ENCODE peak calls at places on chromosomes 4 and X, in four cellular contexts. P is K562, L is HepG2, M is Panc1. C is an unnamed sample.

GRCh38 chr4:82780398-82781231 is 18.0 kb downstream of the SCD5 start:
- DNase-seq in P (no peak), L (peak; percentile 57), M (no peak), C (no peak)

GRCh38 chrX:72123471-72124185 is 8.1 kb downstream of the RTL5 start:
- DNase-seq in P (no peak), L (no peak), M (no peak), C (no peak)

GRCh38 chrX:55715847-55716246 is 1.7 kb upstream of the RRAGB start:
- DNase-seq in P (peak; percentile 5), L (peak; percentile 10), M (no peak), C (no peak)

GRCh38 chrX:153871451-153871850 is 14.5 kb downstream of the L1CAM start:
- DNase-seq in P (no peak), L (no peak), M (no peak), C (no peak)

GRCh38 chr4:117560329-117560728 is 474.0 kb upstream of the NDST3 start:
- DNase-seq in P (no peak), L (no peak), M (peak; percentile 2), C (peak; percentile 7)

GRCh38 chrX:135531813-135532212 is 11.4 kb downstream of the INTS6L start:
- DNase-seq in P (no peak), L (no peak), M (no peak), C (no peak)

GRCh38 chrX:23792861-23793553 is 10.0 kb downstream of the SAT1 start:
- DNase-seq in P (no peak), L (no peak), M (no peak), C (no peak)

GRCh38 chr4:161554372-161554990 is 609.3 kb downstream of the FSTL5 start:
- DNase-seq in P (no peak), L (no peak), M (peak; percentile 35), C (no peak)

GRCh38 chrX:103845165-103845653 is 13.2 kb upstream of the RAB9B start:
- DNase-seq in P (peak; percentile 39), L (peak; percentile 10), M (peak; percentile 63), C (peak; percentile 38)

GRCh38 chr4:171846232-171846631 is 33.0 kb downstream of the GALNTL6 start:
- DNase-seq in P (peak; percentile 25), L (peak; percentile 31), M (peak; percentile 5), C (peak; percentile 42)

GRCh38 chr4:88697113-88697512 is 516 bp downstream of the NAP1L5 start:
- DNase-seq in P (no peak), L (no peak), M (no peak), C (no peak)

GRCh38 chrX:47862680-47863079 is 26.0 kb downstream of the ZNF81 start:
- DNase-seq in P (no peak), L (no peak), M (no peak), C (no peak)

GRCh38 chr4:66655505-66655904 is 889.8 kb downstream of the CENPC start:
- DNase-seq in P (no peak), L (no peak), M (no peak), C (no peak)

GRCh38 chr4:3022651-3023050 is 51.7 kb downstream of the HTT-AS start:
- DNase-seq in P (no peak), L (no peak), M (no peak), C (no peak)
- H3K9me3 ChIP-seq in P (peaks cover 2% of the 10 kb centered on the region), L (no peaks in the 10 kb centered on the region), M (no peaks in the 10 kb centered on the region), C (peaks cover 5% of the 10 kb centered on the region)

GRCh38 chrX:68732906-68733493 is 85.5 kb downstream of the STARD8 start:
- DNase-seq in P (peak; percentile 73), L (peak; percentile 19), M (no peak), C (peak; percentile 35)
- TF ChIP-seq TCF7L2 in P (no peak), L (no peak), M (no peak), C (no peak)

GRCh38 chr4:625631-626031 is 258 bp downstream of the PDE6B start:
- DNase-seq in P (no peak), L (no peak), M (no peak), C (no peak)
- H3K9me3 ChIP-seq in P (no peaks in the 10 kb centered on the region), L (no peaks in the 10 kb centered on the region), M (no peaks in the 10 kb centered on the region), C (no peaks in the 10 kb centered on the region)

GRCh38 chr4:1222938-1223690 is 25.8 kb downstream of the CTBP1 start:
- DNase-seq in P (no peak), L (no peak), M (no peak), C (no peak)

GRCh38 chr4:1219553-1219950 is 29.4 kb downstream of the CTBP1 start:
- DNase-seq in P (no peak), L (no peak), M (no peak), C (no peak)

GRCh38 chr4:1222036-1222789 is 26.7 kb downstream of the CTBP1 start:
- DNase-seq in P (no peak), L (no peak), M (no peak), C (no peak)

GRCh38 chr4:1220566-1220965 is 28.4 kb downstream of the CTBP1 start:
- DNase-seq in P (no peak), L (no peak), M (no peak), C (no peak)

DNA sequence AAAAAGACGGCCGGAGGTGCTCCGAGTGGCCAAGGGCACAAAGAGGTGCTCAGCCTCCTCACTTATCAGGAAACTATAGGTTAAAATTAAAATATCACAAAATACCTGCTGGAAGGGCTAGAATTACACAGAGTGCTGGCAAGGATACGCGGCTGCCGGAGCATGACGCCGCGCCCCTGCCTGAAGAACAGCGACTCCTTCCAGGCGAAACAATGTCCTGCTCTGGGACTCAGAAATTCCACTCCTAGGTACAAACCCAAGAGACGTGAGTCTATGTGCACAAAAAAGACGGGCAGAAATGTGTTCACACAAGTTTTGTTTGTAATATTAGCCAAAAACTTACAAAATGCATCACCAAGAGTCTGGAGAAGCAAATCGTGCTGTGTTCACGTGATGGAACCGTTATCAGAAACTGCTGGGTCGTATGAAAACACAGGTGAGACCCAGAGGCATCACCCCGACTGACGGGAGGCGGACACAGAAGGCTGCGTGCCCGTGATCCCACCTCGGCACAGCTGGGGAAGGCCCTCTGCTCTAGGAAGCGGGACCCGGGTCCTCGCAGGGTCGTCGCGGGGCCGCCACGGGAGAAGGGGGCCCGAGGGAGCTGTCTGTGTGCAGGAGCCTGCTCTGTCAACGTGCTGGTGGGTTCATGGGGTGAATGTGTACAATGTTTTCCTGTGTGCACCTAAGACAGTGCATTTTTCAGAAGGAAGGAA is 27.6 kb downstream of the CTBP1 start:
- DNase-seq in P (no peak), L (no peak), M (no peak), C (no peak)
- TF ChIP-seq TCF7L2 in P (no peak), L (no peak), M (no peak), C (no peak)

GRCh38 chr4:658031-658667 is 15.9 kb downstream of the ATP5ME start:
- DNase-seq in P (no peak), L (no peak), M (no peak), C (no peak)
- H3K9me3 ChIP-seq in P (peaks cover 3% of the 10 kb centered on the region), L (no peaks in the 10 kb centered on the region), M (no peaks in the 10 kb centered on the region), C (no peaks in the 10 kb centered on the region)

DNA sequence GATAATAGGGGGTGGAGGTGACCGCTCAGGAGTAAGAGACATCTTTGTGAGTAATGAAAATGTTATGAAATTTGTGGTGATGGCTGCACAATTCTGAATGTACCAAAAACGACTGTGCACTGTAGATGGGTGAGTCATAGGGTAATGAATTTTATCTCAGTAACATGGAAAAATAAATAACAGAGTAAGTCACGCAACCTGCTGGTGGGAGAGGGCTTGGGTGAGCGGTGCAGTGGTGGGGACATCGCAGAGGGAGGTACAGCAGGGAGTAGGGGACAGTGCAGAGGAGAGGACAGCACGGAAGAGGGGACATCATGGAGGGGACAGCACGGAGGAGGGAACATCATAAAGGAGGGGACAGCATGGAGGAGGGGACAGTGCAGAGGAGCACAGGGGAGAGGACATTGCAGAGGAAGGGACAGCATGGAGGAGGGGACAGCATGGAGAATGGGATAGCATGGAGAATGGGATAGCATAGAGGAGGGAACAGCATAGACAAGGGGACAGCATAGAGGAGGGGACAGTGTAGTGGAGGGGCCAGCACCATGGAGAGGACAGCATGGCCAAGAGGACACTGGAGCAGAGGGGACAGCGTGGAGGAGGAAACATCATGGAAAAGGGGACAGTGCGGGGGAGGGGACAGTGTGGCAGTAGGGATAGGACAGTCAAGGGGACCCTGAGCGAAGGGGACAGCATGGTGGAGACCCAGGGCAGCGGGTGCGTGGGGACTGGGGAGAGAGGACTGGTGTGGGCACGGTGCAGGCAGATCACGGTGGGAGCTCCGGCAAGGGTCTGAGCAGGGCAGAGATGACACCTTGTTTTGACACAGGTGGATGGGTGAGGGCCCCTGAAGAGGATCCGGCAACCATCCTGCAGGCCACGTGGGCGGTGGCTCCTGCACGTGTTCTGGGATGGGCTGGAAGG is 68.5 kb upstream of the MXD4 start:
- DNase-seq in P (no peak), L (no peak), M (peak; percentile 30), C (peak; percentile 40)
- TF ChIP-seq TCF7L2 in P (no peak), L (no peak), M (no peak), C (no peak)

GRCh38 chr4:252065-252601 is 53.1 kb downstream of the ZNF732 start:
- DNase-seq in P (no peak), L (no peak), M (no peak), C (no peak)
- H3K9me3 ChIP-seq in P (peaks cover 1% of the 10 kb centered on the region), L (peaks cover 90% of the 10 kb centered on the region), M (peaks cover 34% of the 10 kb centered on the region), C (peaks cover 19% of the 10 kb centered on the region)

C was measured in HCT116.